ENCODE peak calls at places on chromosomes 16 and 17, in five cellular contexts. X, S, K, T and N are unnamed samples.

GRCh38 chr16:9094008-9094846 is 2.8 kb downstream of the HAPSTR1 start:
- DNase-seq in X (no peak), S (no peak), K (no peak), T (no peak), N (no peak)

GRCh38 chr17:10114931-10115535 is 83.4 kb downstream of the GAS7 start:
- DNase-seq in X (no peak), S (no peak), K (peak), T (peak), N (peak)

GRCh38 chr16:56269276-56269675 is 78.0 kb downstream of the GNAO1 start:
- DNase-seq in X (no peak), S (no peak), K (peak), T (no peak), N (no peak)

GRCh38 chr17:32771396-32771795 is 105.5 kb downstream of the MYO1D start:
- DNase-seq in X (no peak), S (no peak), K (peak), T (no peak), N (no peak)

GRCh38 chr16:85173077-85173980 is 61.1 kb upstream of the CIBAR2 start:
- DNase-seq in X (no peak), S (no peak), K (peak), T (no peak), N (no peak)

GRCh38 chr16:8391219-8391757 is 199.0 kb downstream of the TMEM114 start:
- DNase-seq in X (no peak), S (no peak), K (no peak), T (no peak), N (no peak)

GRCh38 chr16:7775072-7775488 is 442.4 kb downstream of the RBFOX1 start:
- DNase-seq in X (no peak), S (no peak), K (no peak), T (no peak), N (no peak)

GRCh38 chr16:85372627-85373372 is 240.3 kb upstream of the GSE1 start:
- DNase-seq in X (no peak), S (no peak), K (peak), T (no peak), N (no peak)

GRCh38 chr16:75265911-75266701 is 14.7 kb upstream of the BCAR1 start:
- DNase-seq in X (peak), S (no peak), K (peak), T (peak), N (peak)

GRCh38 chr16:73060948-73061495 is 13.1 kb upstream of the ZFHX3 start:
- DNase-seq in X (no peak), S (no peak), K (no peak), T (no peak), N (no peak)

GRCh38 chr17:83056583-83057396 is 22.6 kb upstream of the METRNL start:
- DNase-seq in X (no peak), S (no peak), K (no peak), T (no peak), N (no peak)

GRCh38 chr16:77191259-77191969 is 424 bp downstream of the MON1B start:
- DNase-seq in X (peak), S (no peak), K (no peak), T (peak), N (peak)

GRCh38 chr16:15879255-15879804 is 9.1 kb downstream of the CEP20 start:
- DNase-seq in X (peak), S (no peak), K (peak), T (no peak), N (no peak)

GRCh38 chr16:456891-457483 is 31.5 kb downstream of the RAB11FIP3 start:
- DNase-seq in X (no peak), S (peak), K (peak), T (no peak), N (no peak)

GRCh38 chr17:46851029-46851741 is at the start of gene WNT9B:
- DNase-seq in X (peak), S (no peak), K (no peak), T (peak), N (peak)

GRCh38 chr17:79916506-79916905 is 77.3 kb upstream of the CBX4 start:
- DNase-seq in X (no peak), S (no peak), K (no peak), T (peak), N (no peak)

GRCh38 chr16:14251419-14251818 is 180.3 kb downstream of the MRTFB start:
- DNase-seq in X (no peak), S (no peak), K (no peak), T (no peak), N (no peak)

GRCh38 chr17:17523001-17523713 is 27.0 kb upstream of the RASD1 start:
- DNase-seq in X (peak), S (no peak), K (no peak), T (no peak), N (no peak)

GRCh38 chr16:78210305-78210704 is 110.9 kb downstream of the WWOX start:
- DNase-seq in X (peak), S (no peak), K (no peak), T (no peak), N (no peak)

GRCh38 chr17:67043283-67043682 is 1.1 kb upstream of the CACNG1 start:
- DNase-seq in X (peak), S (no peak), K (no peak), T (no peak), N (no peak)

GRCh38 chr16:84895016-84895415 is 75.2 kb downstream of the CRISPLD2 start:
- DNase-seq in X (no peak), S (no peak), K (no peak), T (no peak), N (no peak)

GRCh38 chr17:8016632-8017424 is 14.4 kb downstream of the GUCY2D start:
- DNase-seq in X (peak), S (no peak), K (peak), T (no peak), N (peak)

GRCh38 chr17:62627219-62627903 is at the start of gene MRC2:
- DNase-seq in X (peak), S (no peak), K (peak), T (no peak), N (peak)

GRCh38 chr17:64938925-64939474 is 19.7 kb upstream of the LRRC37A3 start:
- DNase-seq in X (peak), S (no peak), K (peak), T (peak), N (peak)